ENCODE peak calls at places on chromosome X, in six cellular contexts. One of them, this sample, is unnamed.

GRCh38 chrX:153640736-153641574 is 6.0 kb upstream of the DUSP9 start:
- DNase-seq in AML-193: no peak
- DNase-seq in T-helper 1 cell: no peak
- DNase-seq in dorsolateral prefrontal cortex: no peak
- DNase-seq in NCI-H82: no peak
- DNase-seq in activated naive CD4-positive, alpha-beta T cell treated with anti-CD3 and anti-CD28 coated beads, Interleukin-2, amount 50 U/mL, for 16 hours: no peak
- DNase-seq in this sample: no peak

GRCh38 chrX:56788229-56788628 is 59.2 kb downstream of the NBDY start:
- DNase-seq in NCI-H82: no peak
- DNase-seq in dorsolateral prefrontal cortex: peak; percentile 35
- DNase-seq in activated naive CD4-positive, alpha-beta T cell treated with anti-CD3 and anti-CD28 coated beads, Interleukin-2, amount 50 U/mL, for 16 hours: no peak
- DNase-seq in T-helper 1 cell: no peak
- DNase-seq in AML-193: no peak
- DNase-seq in this sample: peak; percentile 66

GRCh38 chrX:102835504-102836146 is 101.4 kb upstream of the RAB40AL start:
- DNase-seq in T-helper 1 cell: no peak
- DNase-seq in AML-193: peak; percentile 1
- DNase-seq in activated naive CD4-positive, alpha-beta T cell treated with anti-CD3 and anti-CD28 coated beads, Interleukin-2, amount 50 U/mL, for 16 hours: no peak
- DNase-seq in NCI-H82: peak; percentile 28
- DNase-seq in dorsolateral prefrontal cortex: no peak
- DNase-seq in this sample: no peak

GRCh38 chrX:8405631-8406030 is 59.0 kb upstream of the VCX3B start:
- DNase-seq in AML-193: no peak
- DNase-seq in dorsolateral prefrontal cortex: no peak
- DNase-seq in activated naive CD4-positive, alpha-beta T cell treated with anti-CD3 and anti-CD28 coated beads, Interleukin-2, amount 50 U/mL, for 16 hours: no peak
- DNase-seq in T-helper 1 cell: no peak
- DNase-seq in NCI-H82: no peak
- DNase-seq in this sample: no peak

GRCh38 chrX:134633832-134634231 is 24.4 kb downstream of the PLAC1 start:
- DNase-seq in dorsolateral prefrontal cortex: no peak
- DNase-seq in NCI-H82: no peak
- DNase-seq in AML-193: no peak
- DNase-seq in T-helper 1 cell: no peak
- DNase-seq in activated naive CD4-positive, alpha-beta T cell treated with anti-CD3 and anti-CD28 coated beads, Interleukin-2, amount 50 U/mL, for 16 hours: no peak
- DNase-seq in this sample: no peak

GRCh38 chrX:40175416-40176255 is 77.9 kb upstream of the BCOR start:
- DNase-seq in T-helper 1 cell: peak; percentile 45
- DNase-seq in activated naive CD4-positive, alpha-beta T cell treated with anti-CD3 and anti-CD28 coated beads, Interleukin-2, amount 50 U/mL, for 16 hours: peak; percentile 77
- DNase-seq in AML-193: peak; percentile 37
- DNase-seq in dorsolateral prefrontal cortex: no peak
- DNase-seq in NCI-H82: peak; percentile 82
- DNase-seq in this sample: peak; percentile 83

GRCh38 chrX:69093960-69094935 is 71.0 kb downstream of the PJA1 start:
- DNase-seq in AML-193: no peak
- DNase-seq in dorsolateral prefrontal cortex: peak; percentile 14
- DNase-seq in NCI-H82: peak; percentile 78
- DNase-seq in T-helper 1 cell: no peak
- DNase-seq in activated naive CD4-positive, alpha-beta T cell treated with anti-CD3 and anti-CD28 coated beads, Interleukin-2, amount 50 U/mL, for 16 hours: peak; percentile 12
- DNase-seq in this sample: no peak

GRCh38 chrX:66676990-66677389 is 38.1 kb upstream of the EDA2R start:
- DNase-seq in NCI-H82: no peak
- DNase-seq in AML-193: no peak
- DNase-seq in T-helper 1 cell: no peak
- DNase-seq in activated naive CD4-positive, alpha-beta T cell treated with anti-CD3 and anti-CD28 coated beads, Interleukin-2, amount 50 U/mL, for 16 hours: no peak
- DNase-seq in dorsolateral prefrontal cortex: no peak
- DNase-seq in this sample: no peak

GRCh38 chrX:105375816-105376215 is 155.3 kb upstream of the TEX13A start:
- DNase-seq in T-helper 1 cell: no peak
- DNase-seq in AML-193: no peak
- DNase-seq in NCI-H82: no peak
- DNase-seq in dorsolateral prefrontal cortex: no peak
- DNase-seq in activated naive CD4-positive, alpha-beta T cell treated with anti-CD3 and anti-CD28 coated beads, Interleukin-2, amount 50 U/mL, for 16 hours: no peak
- DNase-seq in this sample: no peak

GRCh38 chrX:9997524-9997923 is 30.4 kb downstream of the CLDN34 start:
- DNase-seq in NCI-H82: no peak
- DNase-seq in AML-193: no peak
- DNase-seq in T-helper 1 cell: no peak
- DNase-seq in activated naive CD4-positive, alpha-beta T cell treated with anti-CD3 and anti-CD28 coated beads, Interleukin-2, amount 50 U/mL, for 16 hours: peak; percentile 50
- DNase-seq in dorsolateral prefrontal cortex: no peak
- DNase-seq in this sample: no peak

GRCh38 chrX:87299563-87300160 is 217.9 kb upstream of the KLHL4 start:
- DNase-seq in T-helper 1 cell: no peak
- DNase-seq in AML-193: no peak
- DNase-seq in dorsolateral prefrontal cortex: no peak
- DNase-seq in activated naive CD4-positive, alpha-beta T cell treated with anti-CD3 and anti-CD28 coated beads, Interleukin-2, amount 50 U/mL, for 16 hours: no peak
- DNase-seq in NCI-H82: peak; percentile 47
- DNase-seq in this sample: no peak

GRCh38 chrX:132480581-132481203 is 8.1 kb downstream of the MBNL3 start:
- DNase-seq in activated naive CD4-positive, alpha-beta T cell treated with anti-CD3 and anti-CD28 coated beads, Interleukin-2, amount 50 U/mL, for 16 hours: peak; percentile 17
- DNase-seq in NCI-H82: no peak
- DNase-seq in dorsolateral prefrontal cortex: no peak
- DNase-seq in T-helper 1 cell: no peak
- DNase-seq in AML-193: peak; percentile 43
- DNase-seq in this sample: no peak

GRCh38 chrX:22424919-22425318 is 152.2 kb downstream of the CBLL2 start:
- DNase-seq in AML-193: no peak
- DNase-seq in T-helper 1 cell: no peak
- DNase-seq in dorsolateral prefrontal cortex: no peak
- DNase-seq in NCI-H82: no peak
- DNase-seq in activated naive CD4-positive, alpha-beta T cell treated with anti-CD3 and anti-CD28 coated beads, Interleukin-2, amount 50 U/mL, for 16 hours: no peak
- DNase-seq in this sample: no peak

GRCh38 chrX:6644411-6644810 is 109.5 kb upstream of the VCX3A start:
- DNase-seq in NCI-H82: peak; percentile 43
- DNase-seq in AML-193: peak; percentile 0
- DNase-seq in dorsolateral prefrontal cortex: no peak
- DNase-seq in T-helper 1 cell: no peak
- DNase-seq in activated naive CD4-positive, alpha-beta T cell treated with anti-CD3 and anti-CD28 coated beads, Interleukin-2, amount 50 U/mL, for 16 hours: no peak
- DNase-seq in this sample: no peak

GRCh38 chrX:13067842-13068241 is 23.4 kb upstream of the FAM9C start:
- DNase-seq in AML-193: no peak
- DNase-seq in activated naive CD4-positive, alpha-beta T cell treated with anti-CD3 and anti-CD28 coated beads, Interleukin-2, amount 50 U/mL, for 16 hours: no peak
- DNase-seq in T-helper 1 cell: no peak
- DNase-seq in NCI-H82: no peak
- DNase-seq in dorsolateral prefrontal cortex: no peak
- DNase-seq in this sample: no peak

GRCh38 chrX:136586386-136586785 is 54.4 kb downstream of the VGLL1 start:
- DNase-seq in activated naive CD4-positive, alpha-beta T cell treated with anti-CD3 and anti-CD28 coated beads, Interleukin-2, amount 50 U/mL, for 16 hours: no peak
- DNase-seq in NCI-H82: no peak
- DNase-seq in dorsolateral prefrontal cortex: no peak
- DNase-seq in AML-193: no peak
- DNase-seq in T-helper 1 cell: peak; percentile 5
- DNase-seq in this sample: no peak

GRCh38 chrX:54641530-54641929 is 111.5 kb downstream of the GNL3L start:
- DNase-seq in NCI-H82: no peak
- DNase-seq in T-helper 1 cell: no peak
- DNase-seq in activated naive CD4-positive, alpha-beta T cell treated with anti-CD3 and anti-CD28 coated beads, Interleukin-2, amount 50 U/mL, for 16 hours: no peak
- DNase-seq in AML-193: no peak
- DNase-seq in dorsolateral prefrontal cortex: no peak
- DNase-seq in this sample: no peak

GRCh38 chrX:50458483-50458882 is 12.1 kb downstream of the DGKK start:
- DNase-seq in dorsolateral prefrontal cortex: no peak
- DNase-seq in activated naive CD4-positive, alpha-beta T cell treated with anti-CD3 and anti-CD28 coated beads, Interleukin-2, amount 50 U/mL, for 16 hours: no peak
- DNase-seq in T-helper 1 cell: no peak
- DNase-seq in AML-193: no peak
- DNase-seq in NCI-H82: no peak
- DNase-seq in this sample: no peak

This sample was measured in posterior cingulate gyrus.